ENCODE peak calls at places on chromosomes 16 and 17, in nine cellular contexts. One of them, this sample, is unnamed. For H3K9me3, the result is how much of the 10 kb centered on the place peaks cover.

GRCh38 chr16:12119562-12119961 is 143.0 kb downstream of the SNX29 start:
- DNase-seq in SJSA1: no peak
- DNase-seq in pancreas: no peak
- DNase-seq in cardiac muscle cell: no peak
- DNase-seq in ovary: peak
- DNase-seq in esophagus muscularis mucosa: no peak
- DNase-seq in keratinocyte: peak
- DNase-seq in heart right ventricle: peak
- DNase-seq in HAP-1: no peak
- DNase-seq in this sample: no peak

GRCh38 chr16:48395375-48395774 is 10.2 kb upstream of the SIAH1 start:
- DNase-seq in cardiac muscle cell: no peak
- DNase-seq in keratinocyte: no peak
- DNase-seq in HAP-1: no peak
- DNase-seq in ovary: no peak
- DNase-seq in esophagus muscularis mucosa: no peak
- DNase-seq in pancreas: no peak
- DNase-seq in SJSA1: no peak
- DNase-seq in heart right ventricle: no peak
- DNase-seq in this sample: no peak

GRCh38 chr17:62923515-62924150 is 42.4 kb upstream of the TANC2 start:
- DNase-seq in HAP-1: no peak
- DNase-seq in cardiac muscle cell: no peak
- DNase-seq in heart right ventricle: no peak
- DNase-seq in ovary: no peak
- DNase-seq in SJSA1: no peak
- DNase-seq in pancreas: no peak
- DNase-seq in esophagus muscularis mucosa: peak
- DNase-seq in keratinocyte: no peak
- DNase-seq in this sample: no peak

GRCh38 chr16:56211471-56211944 is 20.2 kb downstream of the GNAO1 start:
- DNase-seq in keratinocyte: no peak
- DNase-seq in HAP-1: no peak
- DNase-seq in esophagus muscularis mucosa: no peak
- DNase-seq in pancreas: no peak
- DNase-seq in ovary: no peak
- DNase-seq in heart right ventricle: no peak
- DNase-seq in cardiac muscle cell: no peak
- DNase-seq in SJSA1: no peak
- DNase-seq in this sample: no peak

GRCh38 chr16:8678068-8678927 is 3.9 kb downstream of the ABAT start:
- DNase-seq in ovary: no peak
- DNase-seq in heart right ventricle: no peak
- DNase-seq in keratinocyte: no peak
- DNase-seq in cardiac muscle cell: no peak
- DNase-seq in esophagus muscularis mucosa: no peak
- DNase-seq in pancreas: no peak
- DNase-seq in SJSA1: no peak
- DNase-seq in HAP-1: no peak
- DNase-seq in this sample: no peak

GRCh38 chr16:46859719-46860152 is 24.4 kb upstream of the GPT2 start:
- DNase-seq in heart right ventricle: no peak
- DNase-seq in cardiac muscle cell: no peak
- DNase-seq in HAP-1: no peak
- DNase-seq in esophagus muscularis mucosa: no peak
- DNase-seq in pancreas: no peak
- DNase-seq in SJSA1: peak
- DNase-seq in keratinocyte: peak
- DNase-seq in ovary: no peak
- DNase-seq in this sample: no peak

GRCh38 chr16:20383106-20384029 is 21.2 kb downstream of the PDILT start:
- DNase-seq in HAP-1: peak
- DNase-seq in SJSA1: peak
- DNase-seq in esophagus muscularis mucosa: no peak
- DNase-seq in ovary: peak
- DNase-seq in keratinocyte: peak
- DNase-seq in heart right ventricle: peak
- DNase-seq in pancreas: peak
- DNase-seq in cardiac muscle cell: peak
- DNase-seq in this sample: peak

GRCh38 chr17:46915596-46915995 is 7.4 kb upstream of the GOSR2 start:
- DNase-seq in heart right ventricle: no peak
- DNase-seq in cardiac muscle cell: no peak
- DNase-seq in SJSA1: no peak
- DNase-seq in ovary: no peak
- DNase-seq in keratinocyte: no peak
- DNase-seq in esophagus muscularis mucosa: no peak
- DNase-seq in HAP-1: no peak
- DNase-seq in pancreas: no peak
- DNase-seq in this sample: no peak

GRCh38 chr17:72642720-72643119 is 449.8 kb downstream of the SLC39A11 start:
- DNase-seq in ovary: no peak
- DNase-seq in cardiac muscle cell: no peak
- DNase-seq in keratinocyte: no peak
- DNase-seq in SJSA1: no peak
- DNase-seq in esophagus muscularis mucosa: no peak
- DNase-seq in pancreas: no peak
- DNase-seq in HAP-1: no peak
- DNase-seq in heart right ventricle: no peak
- DNase-seq in this sample: no peak

GRCh38 chr16:14672403-14672971 is 21.6 kb downstream of the PLA2G10 start:
- DNase-seq in esophagus muscularis mucosa: no peak
- DNase-seq in keratinocyte: no peak
- DNase-seq in cardiac muscle cell: no peak
- DNase-seq in pancreas: no peak
- DNase-seq in heart right ventricle: no peak
- DNase-seq in HAP-1: no peak
- DNase-seq in SJSA1: no peak
- DNase-seq in ovary: no peak
- DNase-seq in this sample: no peak

GRCh38 chr17:72262748-72263147 is 141.9 kb downstream of the SOX9 start:
- DNase-seq in pancreas: no peak
- DNase-seq in esophagus muscularis mucosa: no peak
- DNase-seq in ovary: no peak
- DNase-seq in HAP-1: no peak
- DNase-seq in SJSA1: no peak
- DNase-seq in heart right ventricle: no peak
- DNase-seq in cardiac muscle cell: no peak
- DNase-seq in keratinocyte: no peak
- DNase-seq in this sample: no peak

GRCh38 chr17:72390675-72391501 is 270.1 kb downstream of the SOX9 start:
- DNase-seq in esophagus muscularis mucosa: no peak
- DNase-seq in keratinocyte: no peak
- DNase-seq in HAP-1: no peak
- DNase-seq in cardiac muscle cell: no peak
- DNase-seq in pancreas: no peak
- DNase-seq in ovary: no peak
- DNase-seq in heart right ventricle: no peak
- DNase-seq in SJSA1: no peak
- DNase-seq in this sample: no peak

GRCh38 chr16:4116328-4117249 is at the start of gene ADCY9:
- DNase-seq in ovary: peak
- DNase-seq in heart right ventricle: peak
- DNase-seq in esophagus muscularis mucosa: no peak
- DNase-seq in cardiac muscle cell: peak
- DNase-seq in HAP-1: peak
- DNase-seq in keratinocyte: no peak
- DNase-seq in pancreas: peak
- DNase-seq in SJSA1: peak
- DNase-seq in this sample: no peak

GRCh38 chr17:68682913-68683312 is 81.7 kb upstream of the FAM20A start:
- DNase-seq in ovary: no peak
- DNase-seq in HAP-1: no peak
- DNase-seq in esophagus muscularis mucosa: no peak
- DNase-seq in keratinocyte: no peak
- DNase-seq in SJSA1: no peak
- DNase-seq in cardiac muscle cell: no peak
- DNase-seq in pancreas: no peak
- DNase-seq in heart right ventricle: no peak
- DNase-seq in this sample: no peak

GRCh38 chr17:10216213-10216982 is 18.0 kb upstream of the GAS7 start:
- DNase-seq in esophagus muscularis mucosa: no peak
- DNase-seq in heart right ventricle: no peak
- DNase-seq in keratinocyte: no peak
- DNase-seq in ovary: no peak
- DNase-seq in HAP-1: no peak
- DNase-seq in SJSA1: no peak
- DNase-seq in cardiac muscle cell: no peak
- DNase-seq in pancreas: no peak
- DNase-seq in this sample: no peak

GRCh38 chr17:48472485-48473281 is 42.7 kb upstream of the SKAP1 start:
- DNase-seq in SJSA1: no peak
- DNase-seq in cardiac muscle cell: peak
- DNase-seq in HAP-1: no peak
- DNase-seq in heart right ventricle: no peak
- DNase-seq in ovary: no peak
- DNase-seq in pancreas: no peak
- DNase-seq in esophagus muscularis mucosa: no peak
- DNase-seq in keratinocyte: peak
- DNase-seq in this sample: no peak

GRCh38 chr16:67842509-67843342 is 606 bp downstream of the THAP11 start:
- DNase-seq in SJSA1: peak
- DNase-seq in heart right ventricle: peak
- DNase-seq in pancreas: peak
- DNase-seq in esophagus muscularis mucosa: no peak
- DNase-seq in ovary: peak
- DNase-seq in keratinocyte: no peak
- DNase-seq in HAP-1: peak
- DNase-seq in cardiac muscle cell: peak
- DNase-seq in this sample: no peak

GRCh38 chr16:67415872-67416793 is at the start of gene ZDHHC1:
- DNase-seq in HAP-1: peak
- DNase-seq in heart right ventricle: peak
- DNase-seq in keratinocyte: no peak
- DNase-seq in pancreas: peak
- DNase-seq in ovary: peak
- DNase-seq in esophagus muscularis mucosa: no peak
- DNase-seq in SJSA1: peak
- DNase-seq in cardiac muscle cell: peak
- DNase-seq in this sample: no peak

GRCh38 chr17:48382989-48383388 is 47.0 kb downstream of the SKAP1 start:
- DNase-seq in cardiac muscle cell: no peak
- DNase-seq in esophagus muscularis mucosa: no peak
- DNase-seq in keratinocyte: no peak
- DNase-seq in ovary: no peak
- DNase-seq in pancreas: no peak
- DNase-seq in HAP-1: no peak
- DNase-seq in heart right ventricle: no peak
- DNase-seq in SJSA1: no peak
- DNase-seq in this sample: no peak

GRCh38 chr16:35752012-35752772 is 2292.8 kb downstream of the TP53TG3F start:
- DNase-seq in ovary: no peak
- DNase-seq in keratinocyte: no peak
- DNase-seq in SJSA1: no peak
- DNase-seq in pancreas: no peak
- DNase-seq in esophagus muscularis mucosa: peak
- DNase-seq in cardiac muscle cell: no peak
- DNase-seq in heart right ventricle: no peak
- DNase-seq in HAP-1: no peak
- DNase-seq in this sample: no peak
- H3K9me3 ChIP-seq in ovary: under half
- H3K9me3 ChIP-seq in keratinocyte: under half
- H3K9me3 ChIP-seq in SJSA1: under half
- H3K9me3 ChIP-seq in pancreas: under half
- H3K9me3 ChIP-seq in esophagus muscularis mucosa: under half
- H3K9me3 ChIP-seq in cardiac muscle cell: under half
- H3K9me3 ChIP-seq in heart right ventricle: under half
- H3K9me3 ChIP-seq in HAP-1: under half
- H3K9me3 ChIP-seq in this sample: under half

DNA sequence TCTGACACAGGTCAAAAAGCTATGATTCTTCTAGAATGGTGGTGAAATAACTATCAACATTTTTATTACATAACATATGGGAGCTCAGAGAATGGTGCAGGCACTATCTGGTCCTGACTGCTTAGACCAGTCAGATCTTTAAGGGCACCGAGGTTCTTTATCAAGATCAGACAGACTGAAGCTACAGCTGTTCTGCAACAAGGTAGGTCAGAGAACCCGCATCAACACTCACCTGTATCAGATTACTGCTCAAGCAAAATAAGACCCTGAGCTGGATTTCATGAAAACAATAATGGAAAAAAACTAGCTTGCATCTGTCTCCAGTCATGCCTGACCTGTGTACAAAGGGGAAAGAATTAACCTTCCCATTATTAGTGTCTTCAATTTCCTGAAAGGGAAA is 160.4 kb downstream of the KCNJ2 start:
- DNase-seq in ovary: no peak
- DNase-seq in HAP-1: no peak
- DNase-seq in cardiac muscle cell: no peak
- DNase-seq in heart right ventricle: no peak
- DNase-seq in esophagus muscularis mucosa: no peak
- DNase-seq in pancreas: no peak
- DNase-seq in keratinocyte: no peak
- DNase-seq in SJSA1: no peak
- DNase-seq in this sample: no peak
- H3K9me3 ChIP-seq in ovary: under half
- H3K9me3 ChIP-seq in HAP-1: under half
- H3K9me3 ChIP-seq in cardiac muscle cell: under half
- H3K9me3 ChIP-seq in heart right ventricle: under half
- H3K9me3 ChIP-seq in esophagus muscularis mucosa: under half
- H3K9me3 ChIP-seq in pancreas: under half
- H3K9me3 ChIP-seq in keratinocyte: under half
- H3K9me3 ChIP-seq in SJSA1: under half
- H3K9me3 ChIP-seq in this sample: under half

DNA sequence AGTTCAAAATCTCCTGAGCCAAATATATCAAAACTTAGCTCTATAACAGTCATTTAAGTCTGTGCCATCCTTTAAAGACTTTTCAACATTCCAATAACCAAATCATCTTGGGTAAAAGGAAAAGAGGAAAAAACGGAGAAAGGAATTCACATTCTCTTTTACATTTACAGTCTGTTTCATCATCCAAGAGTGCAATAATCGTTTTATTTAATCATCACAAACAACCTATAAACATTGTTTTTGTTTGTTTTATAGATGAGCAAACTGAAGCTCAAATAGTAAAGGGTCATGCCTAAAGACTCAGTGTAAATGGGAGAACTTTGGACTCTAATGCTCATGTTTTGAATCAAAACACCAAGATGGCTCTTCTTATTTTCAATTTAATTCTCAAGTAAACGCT is 252.3 kb downstream of the TOX3 start:
- DNase-seq in esophagus muscularis mucosa: no peak
- DNase-seq in keratinocyte: no peak
- DNase-seq in cardiac muscle cell: no peak
- DNase-seq in pancreas: no peak
- DNase-seq in HAP-1: no peak
- DNase-seq in SJSA1: no peak
- DNase-seq in heart right ventricle: no peak
- DNase-seq in ovary: no peak
- DNase-seq in this sample: no peak
- H3K9me3 ChIP-seq in esophagus muscularis mucosa: under half
- H3K9me3 ChIP-seq in keratinocyte: under half
- H3K9me3 ChIP-seq in cardiac muscle cell: under half
- H3K9me3 ChIP-seq in pancreas: under half
- H3K9me3 ChIP-seq in HAP-1: under half
- H3K9me3 ChIP-seq in SJSA1: under half
- H3K9me3 ChIP-seq in heart right ventricle: under half
- H3K9me3 ChIP-seq in ovary: under half
- H3K9me3 ChIP-seq in this sample: under half

DNA sequence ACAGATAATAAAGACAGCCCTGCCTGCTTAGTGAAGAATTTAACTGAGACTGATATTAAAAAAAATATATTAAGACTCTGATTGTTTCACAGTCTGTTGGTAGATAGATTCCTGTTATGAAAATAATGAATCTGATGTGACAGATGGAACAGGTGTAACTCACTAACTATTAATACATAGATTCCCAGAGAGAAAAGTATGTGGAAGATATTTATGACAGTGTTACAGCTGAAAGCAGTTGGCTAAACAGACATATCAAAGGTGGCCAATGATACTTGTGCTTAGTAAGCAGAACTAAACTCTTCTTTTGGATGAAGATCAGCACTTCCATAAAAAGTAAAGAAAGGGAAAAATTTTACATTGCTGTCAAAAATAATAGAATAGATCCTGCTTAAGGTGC is 598.2 kb upstream of the CA10 start:
- DNase-seq in cardiac muscle cell: no peak
- DNase-seq in SJSA1: no peak
- DNase-seq in esophagus muscularis mucosa: no peak
- DNase-seq in HAP-1: no peak
- DNase-seq in keratinocyte: no peak
- DNase-seq in pancreas: no peak
- DNase-seq in heart right ventricle: no peak
- DNase-seq in ovary: no peak
- DNase-seq in this sample: no peak
- H3K9me3 ChIP-seq in cardiac muscle cell: under half
- H3K9me3 ChIP-seq in SJSA1: under half
- H3K9me3 ChIP-seq in esophagus muscularis mucosa: under half
- H3K9me3 ChIP-seq in HAP-1: under half
- H3K9me3 ChIP-seq in keratinocyte: under half
- H3K9me3 ChIP-seq in pancreas: under half
- H3K9me3 ChIP-seq in heart right ventricle: under half
- H3K9me3 ChIP-seq in ovary: under half
- H3K9me3 ChIP-seq in this sample: under half

This sample was measured in iPS DF 6.9.